ENCODE peak calls at places on chromosomes 12 and 14, in four cellular contexts. B is natural killer cell, U is occipital lobe, C is foreskin fibroblast. Z is an unnamed sample.

GRCh38 chr12:123344086-123344485 is 20.6 kb downstream of the SBNO1 start:
- DNase-seq in B (no peak), U (no peak), C (no peak), Z (no peak)

GRCh38 chr12:89694542-89694941 is 14.1 kb downstream of the ATP2B1 start:
- DNase-seq in B (no peak), C (no peak), U (no peak), Z (no peak)

GRCh38 chr14:104974665-104975390 is 3.3 kb downstream of the AHNAK2 start:
- DNase-seq in B (no peak), U (no peak), C (no peak), Z (no peak)

GRCh38 chr12:3132636-3133409 is 55.6 kb downstream of the TSPAN9 start:
- DNase-seq in C (peak; percentile 78), U (no peak), B (no peak), Z (no peak)

GRCh38 chr14:104528496-104528895 is 51.1 kb upstream of the C14orf180 start:
- DNase-seq in B (no peak), U (no peak), C (no peak), Z (no peak)

GRCh38 chr12:110141389-110141788 is 17.2 kb downstream of the IFT81 start:
- DNase-seq in C (peak; percentile 82), U (no peak), B (no peak), Z (no peak)

GRCh38 chr14:52914295-52914694 is 36.6 kb downstream of the FERMT2 start:
- DNase-seq in C (no peak), B (no peak), U (no peak), Z (no peak)

GRCh38 chr12:79360936-79361335 is 329.8 kb downstream of the PAWR start:
- DNase-seq in B (no peak), U (peak; percentile 26), C (no peak), Z (no peak)

GRCh38 chr14:50577983-50578382 is 18.0 kb downstream of the ATL1 start:
- DNase-seq in U (no peak), C (no peak), B (no peak), Z (no peak)